ENCODE peak calls at places on chromosome 14, in five cellular contexts. Z is activated CD8-positive, alpha-beta memory T cell treated with anti-CD3 and anti-CD28 coated beads for 1 hour; R is activated CD4-positive, CD25-positive, alpha-beta regulatory T cell; A is hypothalamus; F is PC-3. P is an unnamed sample.

GRCh38 chr14:24634158-24634557 is at the start of gene GZMB:
- DNase-seq in A (no peak), F (no peak), R (peak), Z (peak), P (no peak)

GRCh38 chr14:51860836-51861583 is 598 bp downstream of the GNG2 start:
- DNase-seq in R (no peak), Z (no peak), A (no peak), F (peak), P (no peak)

GRCh38 chr14:39339003-39339402 is 93.2 kb downstream of the FBXO33 start:
- DNase-seq in A (no peak), F (no peak), Z (no peak), R (no peak), P (no peak)

GRCh38 chr14:73809386-73809785 is 42.2 kb upstream of the PTGR2 start:
- DNase-seq in F (no peak), A (no peak), R (no peak), Z (no peak), P (no peak)

GRCh38 chr14:51328089-51328941 is 88.3 kb downstream of the TMX1 start:
- DNase-seq in R (no peak), A (no peak), Z (no peak), F (peak), P (no peak)

GRCh38 chr14:22427771-22428228 is 161.2 kb downstream of the DAD1 start:
- DNase-seq in F (no peak), Z (no peak), A (no peak), R (no peak), P (no peak)

GRCh38 chr14:105118646-105119409 is 49.7 kb downstream of the JAG2 start:
- DNase-seq in A (no peak), F (peak), Z (no peak), R (no peak), P (no peak)

GRCh38 chr14:37709419-37710195 is 114.2 kb downstream of the TTC6 start:
- DNase-seq in A (no peak), Z (no peak), R (no peak), F (peak), P (no peak)

GRCh38 chr14:100025111-100025510 is 40.1 kb upstream of the EVL start:
- DNase-seq in A (no peak), Z (no peak), R (no peak), F (peak), P (peak)

GRCh38 chr14:104001003-104001402 is 58.7 kb upstream of the RD3L start:
- DNase-seq in F (peak), A (no peak), R (no peak), Z (no peak), P (no peak)

GRCh38 chr14:95526483-95527391 is 8.1 kb upstream of the GLRX5 start:
- DNase-seq in A (no peak), R (no peak), F (no peak), Z (no peak), P (no peak)

GRCh38 chr14:34374998-34375740 is 86.9 kb downstream of the SPTSSA start:
- DNase-seq in A (no peak), Z (no peak), F (peak), R (no peak), P (no peak)

GRCh38 chr14:32933943-32934890 is 4.5 kb upstream of the NPAS3 start:
- DNase-seq in R (no peak), A (peak), Z (no peak), F (peak), P (peak)

GRCh38 chr14:75016815-75017214 is 14.1 kb downstream of the EIF2B2 start:
- DNase-seq in A (peak), F (no peak), Z (no peak), R (no peak), P (no peak)

GRCh38 chr14:103808403-103809001 is 38.9 kb downstream of the PPP1R13B start:
- DNase-seq in R (peak), A (peak), F (peak), Z (peak), P (peak)

GRCh38 chr14:53851394-53852056 is 105.1 kb downstream of the BMP4 start:
- DNase-seq in F (peak), Z (no peak), R (no peak), A (no peak), P (no peak)

GRCh38 chr14:73124180-73124894 is 12.0 kb upstream of the PSEN1 start:
- DNase-seq in F (no peak), A (no peak), Z (no peak), R (no peak), P (no peak)

GRCh38 chr14:104317975-104318557 is 179.7 kb downstream of the KIF26A start:
- DNase-seq in A (no peak), R (no peak), Z (no peak), F (no peak), P (no peak)

GRCh38 chr14:32567543-32568384 is 238.7 kb downstream of the AKAP6 start:
- DNase-seq in R (no peak), F (peak), A (no peak), Z (no peak), P (no peak)

GRCh38 chr14:30553311-30553989 is 5.5 kb upstream of the G2E3 start:
- DNase-seq in A (no peak), R (no peak), Z (no peak), F (peak), P (no peak)

GRCh38 chr14:53354331-53354730 is 201.2 kb upstream of the DDHD1 start:
- DNase-seq in A (no peak), Z (no peak), R (no peak), F (no peak), P (no peak)

GRCh38 chr14:72594099-72594901 is 299.6 kb downstream of the DPF3 start:
- DNase-seq in R (no peak), A (no peak), Z (no peak), F (no peak), P (no peak)

GRCh38 chr14:66284346-66284745 is 201.8 kb upstream of the CCDC196 start:
- DNase-seq in Z (no peak), A (no peak), F (peak), R (no peak), P (no peak)

GRCh38 chr14:91279354-91279753 is 34.9 kb upstream of the GPR68 start:
- DNase-seq in R (no peak), F (no peak), A (no peak), Z (no peak), P (no peak)

GRCh38 chr14:53537421-53538315 is 384.5 kb upstream of the DDHD1 start:
- DNase-seq in Z (no peak), R (no peak), A (no peak), F (no peak), P (no peak)

GRCh38 chr14:22232486-22232885 is 356.5 kb downstream of the DAD1 start:
- DNase-seq in A (no peak), Z (no peak), F (no peak), R (no peak), P (no peak)

GRCh38 chr14:89616425-89617141 is 199.6 kb upstream of the FOXN3 start:
- DNase-seq in R (no peak), F (no peak), A (no peak), Z (no peak), P (no peak)

GRCh38 chr14:97262336-97262735 is 465.2 kb downstream of the VRK1 start:
- DNase-seq in R (no peak), F (no peak), A (no peak), Z (no peak), P (no peak)

P was measured in NCI-H1930.